ENCODE peak calls at places on chromosomes 2 and 18, in five cellular contexts. One of them, this sample, is unnamed.
A peak's percentile ranks its signal among the peaks of the same experiment; 100 is the strongest.

GRCh38 chr2:88451647-88452150 is 794 bp downstream of the FOXI3 start:
- DNase-seq in CD8-positive, alpha-beta T cell: peak; percentile 14
- DNase-seq in neural progenitor cell: no peak
- DNase-seq in trophoblast cell: no peak
- DNase-seq in A549: peak; percentile 23
- DNase-seq in this sample: no peak

GRCh38 chr2:58798787-58799186 is 557.7 kb upstream of the FANCL start:
- DNase-seq in CD8-positive, alpha-beta T cell: no peak
- DNase-seq in neural progenitor cell: no peak
- DNase-seq in trophoblast cell: no peak
- DNase-seq in A549: no peak
- DNase-seq in this sample: no peak

GRCh38 chr2:238868067-238868524 is 20.2 kb downstream of the TWIST2 start:
- DNase-seq in CD8-positive, alpha-beta T cell: no peak
- DNase-seq in neural progenitor cell: no peak
- DNase-seq in trophoblast cell: no peak
- DNase-seq in A549: no peak
- DNase-seq in this sample: no peak

GRCh38 chr2:101883860-101884259 is 107.9 kb upstream of the IL1R2 start:
- DNase-seq in CD8-positive, alpha-beta T cell: no peak
- DNase-seq in neural progenitor cell: peak; percentile 54
- DNase-seq in trophoblast cell: peak; percentile 91
- DNase-seq in A549: peak; percentile 51
- DNase-seq in this sample: no peak

GRCh38 chr2:104702451-104702850 is 151.5 kb upstream of the POU3F3 start:
- DNase-seq in CD8-positive, alpha-beta T cell: no peak
- DNase-seq in neural progenitor cell: peak; percentile 81
- DNase-seq in trophoblast cell: no peak
- DNase-seq in A549: no peak
- DNase-seq in this sample: no peak

GRCh38 chr18:80037869-80038630 is 3.8 kb downstream of the RBFA start:
- DNase-seq in CD8-positive, alpha-beta T cell: no peak
- DNase-seq in neural progenitor cell: no peak
- DNase-seq in trophoblast cell: no peak
- DNase-seq in A549: no peak
- DNase-seq in this sample: no peak

GRCh38 chr2:134258684-134259408 is 5.0 kb downstream of the MGAT5 start:
- DNase-seq in CD8-positive, alpha-beta T cell: peak; percentile 67
- DNase-seq in neural progenitor cell: no peak
- DNase-seq in trophoblast cell: no peak
- DNase-seq in A549: no peak
- DNase-seq in this sample: no peak

GRCh38 chr2:128457006-128457604 is 138.4 kb upstream of the HS6ST1 start:
- DNase-seq in CD8-positive, alpha-beta T cell: no peak
- DNase-seq in neural progenitor cell: no peak
- DNase-seq in trophoblast cell: no peak
- DNase-seq in A549: no peak
- DNase-seq in this sample: no peak

GRCh38 chr2:50547521-50547920 is 484.4 kb downstream of the NRXN1 start:
- DNase-seq in CD8-positive, alpha-beta T cell: no peak
- DNase-seq in neural progenitor cell: no peak
- DNase-seq in trophoblast cell: no peak
- DNase-seq in A549: no peak
- DNase-seq in this sample: no peak

GRCh38 chr2:238916176-238916874 is 68.4 kb downstream of the TWIST2 start:
- DNase-seq in CD8-positive, alpha-beta T cell: no peak
- DNase-seq in neural progenitor cell: no peak
- DNase-seq in trophoblast cell: no peak
- DNase-seq in A549: no peak
- DNase-seq in this sample: no peak

GRCh38 chr18:7224198-7224597 is 6.7 kb upstream of the LRRC30 start:
- DNase-seq in CD8-positive, alpha-beta T cell: no peak
- DNase-seq in neural progenitor cell: no peak
- DNase-seq in trophoblast cell: no peak
- DNase-seq in A549: no peak
- DNase-seq in this sample: no peak

GRCh38 chr2:149490296-149490695 is 97.3 kb downstream of the MMADHC start:
- DNase-seq in CD8-positive, alpha-beta T cell: no peak
- DNase-seq in neural progenitor cell: no peak
- DNase-seq in trophoblast cell: peak; percentile 59
- DNase-seq in A549: no peak
- DNase-seq in this sample: no peak

GRCh38 chr2:202643012-202643858 is 8.5 kb downstream of the FAM117B start:
- DNase-seq in CD8-positive, alpha-beta T cell: no peak
- DNase-seq in neural progenitor cell: no peak
- DNase-seq in trophoblast cell: no peak
- DNase-seq in A549: no peak
- DNase-seq in this sample: no peak

GRCh38 chr2:64652231-64653173 is 1.2 kb downstream of the SERTAD2 start:
- DNase-seq in CD8-positive, alpha-beta T cell: no peak
- DNase-seq in neural progenitor cell: peak; percentile 64
- DNase-seq in trophoblast cell: peak; percentile 79
- DNase-seq in A549: peak; percentile 54
- DNase-seq in this sample: no peak

GRCh38 chr2:196380098-196380497 is 208.7 kb upstream of the STK17B start:
- DNase-seq in CD8-positive, alpha-beta T cell: no peak
- DNase-seq in neural progenitor cell: no peak
- DNase-seq in trophoblast cell: no peak
- DNase-seq in A549: no peak
- DNase-seq in this sample: no peak

GRCh38 chr2:37786854-37787253 is 115.4 kb upstream of the CDC42EP3 start:
- DNase-seq in CD8-positive, alpha-beta T cell: no peak
- DNase-seq in neural progenitor cell: no peak
- DNase-seq in trophoblast cell: no peak
- DNase-seq in A549: peak; percentile 31
- DNase-seq in this sample: no peak

GRCh38 chr2:7356909-7357584 is 439.8 kb downstream of the RNF144A start:
- DNase-seq in CD8-positive, alpha-beta T cell: no peak
- DNase-seq in neural progenitor cell: no peak
- DNase-seq in trophoblast cell: no peak
- DNase-seq in A549: no peak
- DNase-seq in this sample: no peak

DNA sequence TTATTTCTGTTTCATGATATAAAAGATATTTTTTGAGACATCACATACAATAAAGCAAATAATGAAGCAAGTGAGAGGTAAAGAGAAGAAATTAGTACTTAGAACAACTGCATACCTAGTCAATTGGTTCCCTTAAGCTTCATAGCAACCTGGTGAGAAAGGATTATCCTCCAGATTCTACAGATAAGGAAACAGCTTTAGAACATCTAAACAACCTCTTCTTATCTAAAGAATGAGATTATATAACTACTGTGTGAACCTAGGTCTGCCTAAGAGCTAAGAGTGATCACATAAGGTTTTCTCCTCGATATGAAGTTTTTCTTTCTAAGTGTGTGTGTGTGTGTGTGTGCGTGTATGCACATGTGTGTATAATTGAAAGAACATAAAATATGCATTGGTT is 265.1 kb downstream of the NOL4 start:
- DNase-seq in CD8-positive, alpha-beta T cell: no peak
- DNase-seq in neural progenitor cell: no peak
- DNase-seq in trophoblast cell: no peak
- DNase-seq in A549: no peak
- DNase-seq in this sample: no peak
- H3K4me3 ChIP-seq in CD8-positive, alpha-beta T cell: no peak overlapping the region
- H3K4me3 ChIP-seq in neural progenitor cell: no peak overlapping the region
- H3K4me3 ChIP-seq in trophoblast cell: no peak overlapping the region
- H3K4me3 ChIP-seq in A549: no peak overlapping the region
- H3K4me3 ChIP-seq in this sample: no peak overlapping the region

DNA sequence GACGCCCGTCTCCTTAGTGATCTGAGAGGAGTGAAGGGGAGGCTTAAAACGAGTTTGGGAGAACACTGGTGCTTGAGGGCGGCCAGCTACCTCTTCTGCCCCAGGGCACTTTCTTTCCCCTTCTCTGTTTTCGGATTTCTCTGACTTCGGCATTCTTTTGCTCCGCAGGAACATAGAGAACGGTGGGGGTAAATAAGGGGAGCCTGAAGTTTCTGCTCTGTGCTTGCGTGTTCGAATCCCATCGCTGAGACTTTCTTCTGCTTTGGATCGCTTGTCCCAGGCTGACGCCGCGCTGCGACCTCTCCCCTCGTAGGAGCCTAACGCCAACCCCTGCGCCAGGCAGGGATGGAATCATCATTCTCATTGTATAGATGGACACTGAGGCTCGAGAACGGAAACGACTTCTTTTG is 3.0 kb upstream of the DLX2 start:
- DNase-seq in CD8-positive, alpha-beta T cell: no peak
- DNase-seq in neural progenitor cell: peak; percentile 33
- DNase-seq in trophoblast cell: no peak
- DNase-seq in A549: no peak
- DNase-seq in this sample: no peak
- H3K4me3 ChIP-seq in CD8-positive, alpha-beta T cell: no peak overlapping the region
- H3K4me3 ChIP-seq in neural progenitor cell: peak overlapping the region; percentile 45
- H3K4me3 ChIP-seq in trophoblast cell: no peak overlapping the region
- H3K4me3 ChIP-seq in A549: peak overlapping the region; percentile 55
- H3K4me3 ChIP-seq in this sample: no peak overlapping the region

DNA sequence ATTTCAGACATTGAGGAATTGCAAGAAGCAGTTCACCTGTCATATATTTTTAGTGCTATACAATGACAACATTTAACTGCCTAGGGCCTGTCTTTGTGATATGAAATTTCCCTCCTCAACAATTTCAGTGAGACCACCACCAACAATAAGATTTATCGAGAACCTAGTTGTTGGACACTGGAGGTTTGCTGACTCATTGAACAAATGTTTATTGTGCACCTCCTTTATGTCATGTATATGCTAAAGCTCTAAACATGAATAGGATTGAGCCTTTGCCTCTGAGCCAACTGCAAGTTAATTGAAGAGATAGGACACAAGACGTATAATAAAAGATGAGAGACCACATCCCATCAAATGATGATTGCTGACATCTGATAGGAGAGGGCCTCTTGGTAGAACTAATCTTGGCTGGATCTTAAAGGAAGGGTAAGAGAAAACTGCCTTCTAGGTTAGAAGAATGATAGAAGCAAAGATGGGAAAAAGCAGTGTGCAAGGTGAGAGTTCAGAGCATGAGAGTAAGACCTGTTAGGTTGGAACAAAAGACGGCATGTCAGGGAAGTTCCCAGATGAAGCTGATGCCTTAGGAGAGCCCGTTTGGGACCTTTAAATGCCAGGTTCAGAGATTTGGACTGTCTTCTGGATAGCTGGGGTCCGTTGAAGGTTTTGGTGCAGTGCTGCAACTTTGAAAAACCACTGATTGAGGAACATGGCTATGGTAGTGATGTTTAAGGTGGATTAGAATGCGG is 133.1 kb upstream of the EML6 start:
- DNase-seq in CD8-positive, alpha-beta T cell: no peak
- DNase-seq in neural progenitor cell: no peak
- DNase-seq in trophoblast cell: no peak
- DNase-seq in A549: no peak
- DNase-seq in this sample: no peak
- H3K4me3 ChIP-seq in CD8-positive, alpha-beta T cell: no peak overlapping the region
- H3K4me3 ChIP-seq in neural progenitor cell: no peak overlapping the region
- H3K4me3 ChIP-seq in trophoblast cell: no peak overlapping the region
- H3K4me3 ChIP-seq in A549: no peak overlapping the region
- H3K4me3 ChIP-seq in this sample: no peak overlapping the region

GRCh38 chr2:152525277-152525838 is 190.4 kb downstream of the FMNL2 start:
- DNase-seq in CD8-positive, alpha-beta T cell: no peak
- DNase-seq in neural progenitor cell: no peak
- DNase-seq in trophoblast cell: no peak
- DNase-seq in A549: peak; percentile 49
- DNase-seq in this sample: no peak
- H3K4me3 ChIP-seq in CD8-positive, alpha-beta T cell: no peak overlapping the region
- H3K4me3 ChIP-seq in neural progenitor cell: no peak overlapping the region
- H3K4me3 ChIP-seq in trophoblast cell: no peak overlapping the region
- H3K4me3 ChIP-seq in A549: no peak overlapping the region
- H3K4me3 ChIP-seq in this sample: no peak overlapping the region

GRCh38 chr2:161243312-161243711 is 64.9 kb upstream of the PSMD14 start:
- DNase-seq in CD8-positive, alpha-beta T cell: no peak
- DNase-seq in neural progenitor cell: peak; percentile 31
- DNase-seq in trophoblast cell: no peak
- DNase-seq in A549: no peak
- DNase-seq in this sample: peak; percentile 48

GRCh38 chr2:161241894-161242293 is 66.3 kb upstream of the PSMD14 start:
- DNase-seq in CD8-positive, alpha-beta T cell: no peak
- DNase-seq in neural progenitor cell: no peak
- DNase-seq in trophoblast cell: no peak
- DNase-seq in A549: no peak
- DNase-seq in this sample: no peak

GRCh38 chr2:161245237-161245505 is 63.1 kb upstream of the PSMD14 start:
- DNase-seq in CD8-positive, alpha-beta T cell: no peak
- DNase-seq in neural progenitor cell: no peak
- DNase-seq in trophoblast cell: peak; percentile 14
- DNase-seq in A549: no peak
- DNase-seq in this sample: no peak

GRCh38 chr2:161245671-161246070 is 62.6 kb upstream of the PSMD14 start:
- DNase-seq in CD8-positive, alpha-beta T cell: no peak
- DNase-seq in neural progenitor cell: no peak
- DNase-seq in trophoblast cell: no peak
- DNase-seq in A549: no peak
- DNase-seq in this sample: no peak

GRCh38 chr2:161243873-161244272 is 64.4 kb upstream of the PSMD14 start:
- DNase-seq in CD8-positive, alpha-beta T cell: no peak
- DNase-seq in neural progenitor cell: no peak
- DNase-seq in trophoblast cell: peak; percentile 2
- DNase-seq in A549: no peak
- DNase-seq in this sample: peak; percentile 25
- H3K4me3 ChIP-seq in CD8-positive, alpha-beta T cell: peak overlapping the region; percentile 54
- H3K4me3 ChIP-seq in neural progenitor cell: peak overlapping the region; percentile 37
- H3K4me3 ChIP-seq in trophoblast cell: no peak overlapping the region
- H3K4me3 ChIP-seq in A549: peak overlapping the region; percentile 45
- H3K4me3 ChIP-seq in this sample: peak overlapping the region; percentile 65

DNA sequence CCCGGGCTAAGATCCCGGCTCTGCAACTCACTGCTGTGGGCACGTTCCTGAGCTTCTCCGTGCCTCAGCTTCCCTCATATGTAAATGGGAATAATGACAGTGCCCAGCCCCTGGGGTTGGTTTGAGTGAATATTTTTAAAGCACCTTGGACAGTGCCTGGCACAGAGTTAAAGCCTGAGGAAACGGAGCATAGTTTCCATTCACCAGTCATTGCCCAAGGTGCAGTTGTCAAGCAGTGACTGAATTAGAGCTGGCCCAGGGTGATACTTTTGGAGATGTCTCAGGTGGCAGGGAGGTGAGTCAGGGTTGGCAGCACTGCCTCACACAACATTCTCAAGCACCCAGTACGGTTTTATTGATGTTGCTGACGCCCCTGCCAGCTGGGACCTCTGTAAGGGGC is 12.2 kb downstream of the TMEM177 start:
- DNase-seq in CD8-positive, alpha-beta T cell: no peak
- DNase-seq in neural progenitor cell: no peak
- DNase-seq in trophoblast cell: no peak
- DNase-seq in A549: no peak
- DNase-seq in this sample: no peak
- H3K4me3 ChIP-seq in CD8-positive, alpha-beta T cell: no peak overlapping the region
- H3K4me3 ChIP-seq in neural progenitor cell: no peak overlapping the region
- H3K4me3 ChIP-seq in trophoblast cell: no peak overlapping the region
- H3K4me3 ChIP-seq in A549: no peak overlapping the region
- H3K4me3 ChIP-seq in this sample: no peak overlapping the region

DNA sequence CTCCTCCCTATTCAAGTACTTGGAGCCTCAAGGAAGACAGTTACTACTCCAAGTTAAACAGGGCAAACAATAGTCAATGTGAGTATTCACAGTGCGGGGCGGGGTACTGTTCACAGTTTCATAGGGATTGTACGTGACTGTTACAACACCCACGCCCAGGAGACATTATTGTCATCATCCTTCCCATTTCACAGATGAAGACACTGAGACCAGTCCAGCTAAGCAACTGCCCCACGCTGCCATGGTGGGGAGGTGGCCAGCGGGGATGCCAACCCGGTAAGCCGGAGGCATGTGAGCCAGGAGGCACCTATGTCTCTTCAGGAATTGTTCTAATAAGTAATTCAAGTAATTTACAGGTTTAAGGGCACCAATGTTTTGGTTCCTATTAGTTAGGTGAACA is 982 bp downstream of the HJURP start:
- DNase-seq in CD8-positive, alpha-beta T cell: no peak
- DNase-seq in neural progenitor cell: no peak
- DNase-seq in trophoblast cell: no peak
- DNase-seq in A549: peak; percentile 34
- DNase-seq in this sample: no peak
- H3K4me3 ChIP-seq in CD8-positive, alpha-beta T cell: peak overlapping the region; percentile 75
- H3K4me3 ChIP-seq in neural progenitor cell: peak overlapping the region; percentile 91
- H3K4me3 ChIP-seq in trophoblast cell: peak overlapping the region; percentile 69
- H3K4me3 ChIP-seq in A549: peak overlapping the region; percentile 76
- H3K4me3 ChIP-seq in this sample: peak overlapping the region; percentile 94